ENCODE peak calls at places on chromosomes 2 and 18, in five cellular contexts. One of them, this sample, is unnamed.

GRCh38 chr18:75211721-75212625 is 1.4 kb downstream of the TSHZ1 start:
- DNase-seq in GM12878: no peak
- DNase-seq in HepG2: peak; percentile 9
- DNase-seq in IMR-90: peak; percentile 19
- DNase-seq in K562: peak; percentile 44
- DNase-seq in this sample: peak; percentile 72

GRCh38 chr2:96773922-96774321 is 13.2 kb downstream of the CNNM4 start:
- DNase-seq in IMR-90: no peak
- DNase-seq in GM12878: no peak
- DNase-seq in K562: no peak
- DNase-seq in HepG2: no peak
- DNase-seq in this sample: no peak

GRCh38 chr2:235598842-235599531 is 105.1 kb downstream of the AGAP1 start:
- DNase-seq in HepG2: peak; percentile 54
- DNase-seq in K562: no peak
- DNase-seq in IMR-90: peak; percentile 38
- DNase-seq in GM12878: no peak
- DNase-seq in this sample: no peak

GRCh38 chr18:2502394-2502793 is 68.9 kb downstream of the METTL4 start:
- DNase-seq in IMR-90: no peak
- DNase-seq in HepG2: no peak
- DNase-seq in K562: no peak
- DNase-seq in GM12878: no peak
- DNase-seq in this sample: no peak

GRCh38 chr2:27249891-27250651 is 12.8 kb downstream of the SLC30A3 start:
- DNase-seq in HepG2: peak; percentile 68
- DNase-seq in K562: peak; percentile 89
- DNase-seq in GM12878: no peak
- DNase-seq in IMR-90: peak; percentile 31
- DNase-seq in this sample: peak; percentile 87

GRCh38 chr2:240595381-240596079 is 9.0 kb downstream of the CAPN10 start:
- DNase-seq in IMR-90: no peak
- DNase-seq in GM12878: no peak
- DNase-seq in K562: peak; percentile 54
- DNase-seq in HepG2: peak; percentile 64
- DNase-seq in this sample: peak; percentile 76

GRCh38 chr2:156005531-156005930 is 327.0 kb downstream of the NR4A2 start:
- DNase-seq in K562: no peak
- DNase-seq in HepG2: no peak
- DNase-seq in GM12878: no peak
- DNase-seq in IMR-90: no peak
- DNase-seq in this sample: no peak

GRCh38 chr2:30408961-30409387 is 38.1 kb upstream of the LCLAT1 start:
- DNase-seq in K562: no peak
- DNase-seq in GM12878: no peak
- DNase-seq in HepG2: no peak
- DNase-seq in IMR-90: peak; percentile 89
- DNase-seq in this sample: no peak

GRCh38 chr2:127079358-127079920 is 27.5 kb downstream of the BIN1 start:
- DNase-seq in GM12878: no peak
- DNase-seq in IMR-90: no peak
- DNase-seq in HepG2: no peak
- DNase-seq in K562: no peak
- DNase-seq in this sample: no peak

GRCh38 chr2:238601433-238602222 is 174.9 kb downstream of the ASB1 start:
- DNase-seq in IMR-90: peak; percentile 28
- DNase-seq in GM12878: no peak
- DNase-seq in HepG2: no peak
- DNase-seq in K562: no peak
- DNase-seq in this sample: no peak

GRCh38 chr2:18824915-18825314 is 235.5 kb upstream of the NT5C1B start:
- DNase-seq in HepG2: no peak
- DNase-seq in GM12878: no peak
- DNase-seq in K562: no peak
- DNase-seq in IMR-90: no peak
- DNase-seq in this sample: no peak

GRCh38 chr2:186422226-186422625 is 63.8 kb upstream of the ZC3H15 start:
- DNase-seq in HepG2: no peak
- DNase-seq in IMR-90: peak; percentile 96
- DNase-seq in GM12878: no peak
- DNase-seq in K562: no peak
- DNase-seq in this sample: no peak

GRCh38 chr2:222903234-222904220 is 42.7 kb downstream of the ACSL3 start:
- DNase-seq in GM12878: no peak
- DNase-seq in IMR-90: peak; percentile 73
- DNase-seq in K562: peak; percentile 50
- DNase-seq in HepG2: peak; percentile 86
- DNase-seq in this sample: peak; percentile 63
- H4K20me1 ChIP-seq in GM12878: no peaks in the 10 kb centered on the region
- H4K20me1 ChIP-seq in IMR-90: peaks cover 40% of the 10 kb centered on the region
- H4K20me1 ChIP-seq in K562: peaks cover 22% of the 10 kb centered on the region
- H4K20me1 ChIP-seq in HepG2: peaks cover 89% of the 10 kb centered on the region
- H4K20me1 ChIP-seq in this sample: no peaks in the 10 kb centered on the region

GRCh38 chr2:28360742-28361293 is 31.8 kb upstream of the FOSL2 start:
- DNase-seq in GM12878: no peak
- DNase-seq in HepG2: no peak
- DNase-seq in K562: peak; percentile 73
- DNase-seq in IMR-90: peak; percentile 87
- DNase-seq in this sample: no peak
- TF ChIP-seq MXI1 in GM12878: no peak
- TF ChIP-seq MXI1 in HepG2: no peak
- TF ChIP-seq MXI1 in K562: no peak
- TF ChIP-seq MXI1 in IMR-90: no peak
- TF ChIP-seq MXI1 in this sample: no peak

GRCh38 chr2:10322481-10322880 is 19.8 kb downstream of the HPCAL1 start:
- DNase-seq in K562: no peak
- DNase-seq in IMR-90: no peak
- DNase-seq in HepG2: no peak
- DNase-seq in GM12878: no peak
- DNase-seq in this sample: no peak
- H4K20me1 ChIP-seq in K562: peaks cover 12% of the 10 kb centered on the region
- H4K20me1 ChIP-seq in IMR-90: peaks cover 18% of the 10 kb centered on the region
- H4K20me1 ChIP-seq in HepG2: peaks cover 5% of the 10 kb centered on the region
- H4K20me1 ChIP-seq in GM12878: no peaks in the 10 kb centered on the region
- H4K20me1 ChIP-seq in this sample: peaks cover 14% of the 10 kb centered on the region

GRCh38 chr2:48113767-48114166 is 207.5 kb upstream of the FBXO11 start:
- DNase-seq in IMR-90: no peak
- DNase-seq in GM12878: no peak
- DNase-seq in K562: no peak
- DNase-seq in HepG2: no peak
- DNase-seq in this sample: no peak

GRCh38 chr2:48118895-48119294 is 212.6 kb upstream of the FBXO11 start:
- DNase-seq in GM12878: no peak
- DNase-seq in HepG2: no peak
- DNase-seq in IMR-90: no peak
- DNase-seq in K562: no peak
- DNase-seq in this sample: no peak

GRCh38 chr2:48112911-48113687 is 206.8 kb upstream of the FBXO11 start:
- DNase-seq in IMR-90: peak; percentile 17
- DNase-seq in GM12878: no peak
- DNase-seq in K562: no peak
- DNase-seq in HepG2: peak; percentile 18
- DNase-seq in this sample: no peak

GRCh38 chr2:48114256-48114655 is 208.0 kb upstream of the FBXO11 start:
- DNase-seq in GM12878: no peak
- DNase-seq in IMR-90: peak; percentile 77
- DNase-seq in K562: peak; percentile 79
- DNase-seq in HepG2: peak; percentile 21
- DNase-seq in this sample: no peak

GRCh38 chr2:48116518-48116917 is 210.2 kb upstream of the FBXO11 start:
- DNase-seq in GM12878: no peak
- DNase-seq in K562: no peak
- DNase-seq in HepG2: no peak
- DNase-seq in IMR-90: no peak
- DNase-seq in this sample: no peak
- TF ChIP-seq MXI1 in GM12878: no peak
- TF ChIP-seq MXI1 in K562: no peak
- TF ChIP-seq MXI1 in HepG2: no peak
- TF ChIP-seq MXI1 in IMR-90: no peak
- TF ChIP-seq MXI1 in this sample: no peak

GRCh38 chr2:200810967-200811335 is 759 bp upstream of the BZW1 start:
- DNase-seq in IMR-90: peak; percentile 30
- DNase-seq in K562: no peak
- DNase-seq in HepG2: no peak
- DNase-seq in GM12878: no peak
- DNase-seq in this sample: peak; percentile 25

GRCh38 chr2:200810252-200810650 is 1.5 kb upstream of the BZW1 start:
- DNase-seq in GM12878: no peak
- DNase-seq in HepG2: peak; percentile 21
- DNase-seq in IMR-90: peak; percentile 93
- DNase-seq in K562: no peak
- DNase-seq in this sample: no peak

GRCh38 chr2:200811336-200812121 is at the start of gene BZW1:
- DNase-seq in HepG2: peak; percentile 95
- DNase-seq in GM12878: peak; percentile 88
- DNase-seq in IMR-90: peak; percentile 96
- DNase-seq in K562: peak; percentile 94
- DNase-seq in this sample: peak; percentile 98

GRCh38 chr2:200814276-200814815 is 2.6 kb downstream of the BZW1 start:
- DNase-seq in K562: no peak
- DNase-seq in IMR-90: no peak
- DNase-seq in GM12878: peak; percentile 51
- DNase-seq in HepG2: no peak
- DNase-seq in this sample: no peak

DNA sequence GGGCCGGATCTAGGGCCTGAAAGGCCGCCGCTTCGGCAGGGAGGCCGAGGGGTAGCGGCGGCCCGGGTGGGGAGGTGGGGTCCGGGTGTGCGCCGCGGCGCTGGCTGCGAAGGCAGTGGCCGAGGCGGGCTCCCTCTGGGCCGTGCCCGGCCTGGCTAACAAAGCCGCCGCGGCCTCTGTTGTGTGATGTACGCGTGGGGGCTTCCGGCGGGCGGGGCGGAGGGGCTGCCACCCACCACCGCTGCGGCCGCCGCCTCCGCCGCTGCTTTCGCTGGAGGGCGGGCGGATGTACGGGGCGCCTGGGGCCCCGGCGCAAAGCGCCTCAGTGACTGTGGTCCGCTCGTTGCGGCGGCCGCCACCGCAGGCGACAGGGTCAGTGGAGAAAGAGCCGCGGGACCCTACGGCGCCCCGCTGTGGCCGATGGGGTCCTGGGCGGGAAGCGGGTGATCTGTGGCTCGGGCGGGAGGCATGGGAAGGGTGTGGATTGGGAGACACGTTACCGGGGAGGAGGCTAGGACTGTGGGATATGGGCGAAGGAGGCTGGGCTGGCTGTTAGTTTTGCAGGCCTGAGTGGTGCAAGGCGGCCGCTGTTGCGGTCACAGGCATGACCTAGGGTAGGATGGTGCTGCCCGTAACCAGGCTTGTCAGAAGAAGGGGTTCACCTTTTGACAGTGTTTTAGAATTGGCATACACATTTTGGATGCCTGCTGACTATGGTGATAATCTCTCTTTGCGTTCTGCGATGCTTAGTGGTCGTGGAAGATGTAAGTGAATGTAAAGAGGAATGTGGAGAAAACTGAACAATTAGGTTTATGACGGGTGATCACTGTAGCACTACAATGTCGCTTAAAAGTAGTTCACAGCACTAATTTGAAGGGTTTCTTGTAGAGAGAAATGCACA is 662 bp downstream of the BZW1 start:
- DNase-seq in HepG2: peak; percentile 74
- DNase-seq in K562: peak; percentile 81
- DNase-seq in GM12878: no peak
- DNase-seq in IMR-90: peak; percentile 49
- DNase-seq in this sample: peak; percentile 82
- H4K20me1 ChIP-seq in HepG2: peaks cover 21% of the 10 kb centered on the region
- H4K20me1 ChIP-seq in K562: peaks cover 14% of the 10 kb centered on the region
- H4K20me1 ChIP-seq in GM12878: no peaks in the 10 kb centered on the region
- H4K20me1 ChIP-seq in IMR-90: peaks cover 51% of the 10 kb centered on the region
- H4K20me1 ChIP-seq in this sample: peaks cover 45% of the 10 kb centered on the region

This sample was measured in SK-N-SH.